ENCODE peak calls at places on chromosome 18, in ten cellular contexts. U is heart right ventricle; M is psoas muscle; X is mesendoderm; C is CD8-positive, alpha-beta T cell; S is brain microvascular endothelial cell; R is CD8-positive, alpha-beta memory T cell; J is coronary artery; Q is A549; D is AG09309. B is an unnamed sample.

GRCh38 chr18:70998490-70998889 is 709.6 kb downstream of the SOCS6 start:
- DNase-seq in J (no peak), C (no peak), R (no peak), Q (no peak), D (no peak), S (no peak), U (no peak), X (peak), M (no peak), B (no peak)

GRCh38 chr18:56451188-56451587 is 187.2 kb downstream of the TXNL1 start:
- DNase-seq in D (no peak), S (no peak), U (no peak), R (no peak), Q (no peak), J (no peak), C (no peak), X (no peak), M (no peak), B (no peak)

GRCh38 chr18:711693-712400 is 583 bp downstream of the ENOSF1 start:
- DNase-seq in J (peak), Q (peak), S (peak), M (peak), R (peak), U (peak), X (peak), C (peak), D (peak), B (peak)

GRCh38 chr18:37400832-37401231 is 164.8 kb downstream of the CELF4 start:
- DNase-seq in Q (no peak), D (no peak), U (no peak), M (no peak), X (no peak), J (no peak), S (no peak), C (no peak), R (no peak), B (no peak)

GRCh38 chr18:48095726-48096125 is 165.3 kb upstream of the SMAD2 start:
- DNase-seq in C (no peak), X (no peak), U (no peak), D (no peak), J (no peak), R (no peak), Q (no peak), S (no peak), M (no peak), B (no peak)

GRCh38 chr18:31499157-31499524 is 1.2 kb downstream of the DSG2 start:
- DNase-seq in X (no peak), R (no peak), J (no peak), D (no peak), S (no peak), U (no peak), M (no peak), C (no peak), Q (no peak), B (no peak)

GRCh38 chr18:8450013-8450412 is 159.2 kb upstream of the RAB12 start:
- DNase-seq in R (no peak), M (no peak), U (no peak), D (no peak), S (no peak), X (peak), Q (peak), C (no peak), J (no peak), B (no peak)

GRCh38 chr18:67608909-67609308 is 92.4 kb upstream of the DSEL start:
- DNase-seq in D (no peak), X (no peak), U (no peak), J (no peak), Q (no peak), R (no peak), S (peak), C (no peak), M (no peak), B (no peak)

GRCh38 chr18:73950116-73950705 is 197.4 kb downstream of the FBXO15 start:
- DNase-seq in X (no peak), D (no peak), C (no peak), J (no peak), S (no peak), U (no peak), R (no peak), Q (no peak), M (no peak), B (no peak)

DNA sequence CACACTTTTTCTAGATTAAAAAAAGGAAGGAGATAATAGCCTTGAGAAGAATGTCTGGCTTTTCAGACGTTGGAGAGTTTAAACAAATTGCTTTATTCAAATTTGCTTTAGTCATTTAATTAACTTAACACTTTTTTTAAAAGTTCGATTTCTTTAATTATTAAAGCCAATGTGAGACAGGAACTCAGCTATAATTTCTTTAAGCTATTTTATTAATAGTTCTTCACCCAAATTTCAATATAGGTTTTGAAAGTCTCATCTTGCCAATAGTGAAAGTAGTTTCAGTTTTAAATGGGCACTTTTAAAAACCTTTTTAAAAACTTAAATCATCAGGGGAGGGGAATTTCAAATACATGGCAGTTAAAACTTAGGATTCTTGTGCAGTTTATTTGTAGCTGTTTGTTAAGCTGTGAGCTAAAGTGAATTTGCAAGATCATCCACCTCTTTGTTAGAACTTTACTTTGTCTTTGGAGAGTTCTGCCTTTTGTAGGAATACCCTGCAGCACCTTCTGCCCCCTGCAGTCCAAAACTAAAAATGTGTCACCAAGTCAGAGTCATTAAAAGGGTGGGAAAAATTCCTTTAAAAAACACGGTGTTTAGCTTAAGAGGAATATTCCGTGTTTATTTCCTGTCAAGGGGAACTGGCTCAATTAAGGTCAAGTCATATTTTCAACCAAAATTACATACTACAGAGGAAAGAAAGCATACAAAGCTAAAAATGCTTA is 4.6 kb downstream of the TGIF1 start:
- DNase-seq in U (no peak), R (peak), Q (no peak), X (peak), D (no peak), C (peak), S (peak), J (no peak), M (no peak), B (no peak)
- H3K4me3 ChIP-seq in U (peak), R (peak), Q (peak), X (no peak), D (peak), C (peak), S (peak), J (peak), M (peak), B (peak)

GRCh38 chr18:50573679-50574078 is 13.8 kb downstream of the MAPK4 start:
- DNase-seq in M (no peak), U (no peak), Q (no peak), R (no peak), J (no peak), S (no peak), X (no peak), D (no peak), C (no peak), B (no peak)

GRCh38 chr18:50571606-50572005 is 11.7 kb downstream of the MAPK4 start:
- DNase-seq in U (no peak), R (no peak), S (no peak), Q (no peak), C (no peak), D (no peak), J (no peak), X (no peak), M (no peak), B (no peak)

GRCh38 chr18:50569930-50570329 is 10.0 kb downstream of the MAPK4 start:
- DNase-seq in C (no peak), Q (no peak), M (no peak), R (no peak), U (no peak), J (no peak), D (no peak), S (no peak), X (no peak), B (no peak)
- H3K4me3 ChIP-seq in C (no peak), Q (no peak), M (no peak), R (no peak), U (no peak), J (no peak), D (no peak), S (no peak), X (no peak), B (no peak)

GRCh38 chr18:58196164-58196563 is 152.1 kb downstream of the NEDD4L start:
- DNase-seq in X (no peak), U (no peak), S (no peak), R (no peak), D (no peak), J (no peak), Q (no peak), C (no peak), M (no peak), B (no peak)
- H3K4me3 ChIP-seq in X (no peak), U (no peak), S (no peak), R (no peak), D (no peak), J (no peak), Q (no peak), C (no peak), M (no peak), B (peak)

GRCh38 chr18:2979027-2979570 is 33.8 kb downstream of the LPIN2 start:
- DNase-seq in D (no peak), Q (no peak), R (no peak), U (no peak), M (no peak), X (no peak), S (peak), C (no peak), J (no peak), B (no peak)
- H3K4me3 ChIP-seq in D (no peak), Q (no peak), R (peak), U (no peak), M (no peak), X (no peak), S (no peak), C (peak), J (peak), B (no peak)

GRCh38 chr18:50038448-50038847 is 156.5 kb downstream of the MYO5B start:
- DNase-seq in C (no peak), J (no peak), R (no peak), U (no peak), M (no peak), S (peak), D (no peak), X (no peak), Q (no peak), B (no peak)

GRCh38 chr18:50045126-50045525 is 149.8 kb downstream of the MYO5B start:
- DNase-seq in S (no peak), J (no peak), R (no peak), Q (no peak), X (no peak), D (no peak), M (no peak), C (no peak), U (no peak), B (no peak)

GRCh38 chr18:50042611-50043010 is 152.3 kb downstream of the MYO5B start:
- DNase-seq in U (no peak), Q (no peak), D (no peak), M (no peak), J (no peak), R (no peak), X (peak), C (no peak), S (no peak), B (no peak)

GRCh38 chr18:50039736-50040135 is 155.2 kb downstream of the MYO5B start:
- DNase-seq in J (no peak), S (no peak), Q (no peak), C (no peak), X (peak), U (no peak), D (no peak), R (no peak), M (no peak), B (no peak)

DNA sequence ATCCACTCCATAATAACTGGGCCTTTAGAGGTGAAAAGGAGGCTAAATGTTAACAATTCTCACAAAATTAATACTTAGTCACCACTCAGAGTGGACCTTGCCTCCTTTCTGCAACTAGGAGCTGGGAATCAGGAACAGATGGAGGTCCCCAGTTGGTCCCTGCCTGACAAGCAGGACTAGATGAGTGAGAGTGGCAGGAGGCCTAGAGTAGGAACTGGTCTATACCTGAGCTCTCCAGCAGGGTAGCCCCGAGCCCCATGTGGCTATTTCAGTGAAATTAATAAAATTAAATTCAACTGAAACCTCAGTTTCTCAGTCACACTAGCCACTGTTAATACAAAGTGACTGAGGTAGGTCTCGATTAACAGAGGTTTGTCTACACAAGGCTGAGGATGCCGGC is 150.5 kb downstream of the MYO5B start:
- DNase-seq in X (peak), S (no peak), M (no peak), D (no peak), R (no peak), Q (no peak), U (no peak), C (no peak), J (no peak), B (no peak)
- H3K4me3 ChIP-seq in X (no peak), S (no peak), M (no peak), D (no peak), R (no peak), Q (no peak), U (no peak), C (no peak), J (no peak), B (no peak)

DNA sequence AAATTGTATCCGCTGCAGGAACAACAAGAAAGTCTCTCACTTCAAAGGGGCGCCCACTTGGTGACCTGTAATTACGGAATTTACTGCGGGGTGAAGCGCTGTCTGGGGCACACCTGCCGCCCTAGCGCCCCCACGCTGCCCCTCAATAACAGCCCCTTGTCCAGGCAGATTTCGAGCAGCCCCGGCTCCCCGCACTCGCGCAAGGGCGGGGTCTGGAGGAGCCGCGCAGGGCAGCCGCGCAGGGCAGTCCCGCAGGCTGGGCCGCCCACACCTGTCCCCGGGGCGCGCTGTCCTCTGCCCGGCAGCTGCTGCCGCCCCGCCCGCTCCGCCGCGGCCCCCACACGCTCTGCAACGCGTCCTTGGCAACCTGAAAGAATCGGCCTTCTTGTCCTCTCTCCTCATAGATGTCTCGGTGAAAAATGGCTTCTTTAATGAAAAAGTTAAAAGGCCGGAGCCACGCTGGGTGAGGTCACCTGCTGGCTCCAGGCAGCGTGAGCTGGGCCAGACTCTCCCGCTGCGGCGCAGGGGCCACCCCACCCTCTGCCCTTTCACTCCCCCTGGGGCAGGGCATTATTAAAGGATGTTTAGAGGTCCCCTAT is 218.1 kb downstream of the VAPA start:
- DNase-seq in Q (no peak), M (peak), D (no peak), X (peak), J (no peak), R (no peak), U (peak), C (no peak), S (no peak), B (no peak)
- H3K4me3 ChIP-seq in Q (peak), M (peak), D (no peak), X (no peak), J (peak), R (no peak), U (peak), C (no peak), S (peak), B (peak)

GRCh38 chr18:3059272-3059671 is 46.3 kb upstream of the LPIN2 start:
- DNase-seq in Q (no peak), J (no peak), S (no peak), U (no peak), C (no peak), M (no peak), D (no peak), R (no peak), X (no peak), B (no peak)
- H3K4me3 ChIP-seq in Q (no peak), J (no peak), S (no peak), U (no peak), C (no peak), M (no peak), D (no peak), R (no peak), X (no peak), B (no peak)

GRCh38 chr18:79872423-79872822 is 74.7 kb downstream of the KCNG2 start:
- DNase-seq in M (no peak), S (no peak), X (no peak), R (no peak), J (peak), U (no peak), Q (no peak), C (no peak), D (no peak), B (peak)

GRCh38 chr18:79870369-79871025 is 72.8 kb downstream of the KCNG2 start:
- DNase-seq in R (no peak), Q (no peak), U (no peak), S (no peak), M (peak), D (no peak), X (no peak), C (no peak), J (peak), B (no peak)

GRCh38 chr18:79871481-79872091 is 73.8 kb downstream of the KCNG2 start:
- DNase-seq in J (peak), Q (no peak), U (no peak), M (peak), D (no peak), C (no peak), S (no peak), R (no peak), X (no peak), B (peak)

GRCh38 chr18:79869591-79870368 is 72.0 kb downstream of the KCNG2 start:
- DNase-seq in Q (no peak), M (no peak), C (no peak), U (no peak), X (no peak), R (no peak), J (peak), S (no peak), D (no peak), B (peak)

GRCh38 chr18:79871026-79871390 is 73.3 kb downstream of the KCNG2 start:
- DNase-seq in R (no peak), C (no peak), S (no peak), U (no peak), D (no peak), X (no peak), M (peak), Q (no peak), J (peak), B (no peak)
- H3K4me3 ChIP-seq in R (no peak), C (no peak), S (no peak), U (no peak), D (no peak), X (no peak), M (no peak), Q (no peak), J (no peak), B (no peak)